ENCODE peak calls at places on chromosomes 7 and 10, in four cellular contexts. O, J, A and H are unnamed samples. For H3K36me3 and H3K4me1, the result is how much of the 10 kb centered on the place peaks cover.

GRCh38 chr10:5416981-5417380 is 4.6 kb downstream of the NET1 start:
- DNase-seq in J (no peak), O (no peak), A (no peak), H (no peak)

GRCh38 chr7:116211913-116212596 is 1.7 kb downstream of the TES start:
- DNase-seq in A (no peak), O (no peak), J (no peak), H (no peak)

GRCh38 chr10:60877066-60877776 is 66.8 kb downstream of the RHOBTB1 start:
- DNase-seq in O (no peak), J (no peak), A (no peak), H (no peak)

GRCh38 chr7:87083865-87084519 is 24.5 kb upstream of the ELAPOR2 start:
- DNase-seq in O (no peak), J (no peak), A (no peak), H (no peak)

GRCh38 chr10:120555436-120556163 is 98.6 kb downstream of the PLPP4 start:
- DNase-seq in J (no peak), A (no peak), O (no peak), H (no peak)

GRCh38 chr7:159154243-159154642 is 9.6 kb upstream of the VIPR2 start:
- DNase-seq in A (no peak), O (no peak), J (no peak), H (no peak)

GRCh38 chr10:59907918-59908807 is 1.8 kb upstream of the CCDC6 start:
- DNase-seq in O (peak), A (no peak), J (no peak), H (peak)

GRCh38 chr10:15278786-15279185 is 92.3 kb downstream of the FAM171A1 start:
- DNase-seq in A (no peak), O (no peak), J (no peak), H (no peak)

GRCh38 chr7:43328785-43329380 is 216.4 kb downstream of the HECW1 start:
- DNase-seq in O (no peak), A (no peak), J (no peak), H (no peak)

GRCh38 chr10:17232276-17232987 is 4.4 kb downstream of the VIM start:
- DNase-seq in O (no peak), A (no peak), J (no peak), H (no peak)

GRCh38 chr10:124643281-124644009 is 100.7 kb downstream of the FAM53B start:
- DNase-seq in O (no peak), A (peak), J (no peak), H (no peak)

GRCh38 chr10:124644281-124644680 is 99.9 kb downstream of the FAM53B start:
- DNase-seq in A (no peak), J (no peak), O (no peak), H (no peak)

GRCh38 chr10:124646483-124647352 is 97.5 kb downstream of the FAM53B start:
- DNase-seq in A (peak), J (peak), O (no peak), H (peak)

GRCh38 chr10:124645496-124646095 is 98.6 kb downstream of the FAM53B start:
- DNase-seq in O (no peak), A (peak), J (no peak), H (no peak)

DNA sequence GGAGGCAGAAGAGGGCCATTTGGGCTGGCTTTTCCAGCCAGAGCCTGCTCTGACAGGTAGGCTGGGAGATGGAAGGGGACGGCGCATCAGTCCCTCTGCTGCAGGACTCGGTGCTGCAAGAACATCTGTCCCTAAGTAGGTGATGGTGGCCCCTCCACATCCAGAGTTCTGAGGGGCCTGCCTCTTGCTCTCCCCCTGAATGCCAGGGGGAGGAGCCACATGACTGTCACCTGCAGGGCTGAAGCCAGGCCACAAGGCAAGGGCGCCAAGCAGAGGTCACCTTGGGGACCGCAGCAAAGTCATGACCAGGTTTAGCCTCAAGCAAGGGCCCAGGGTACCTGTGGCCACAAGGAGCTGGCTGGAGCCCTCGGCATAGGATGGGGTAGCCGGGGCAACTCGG is 99.4 kb downstream of the FAM53B start:
- DNase-seq in A (peak), J (no peak), O (no peak), H (no peak)
- H3K27ac ChIP-seq in A (peak), J (no peak), O (no peak), H (no peak)

DNA sequence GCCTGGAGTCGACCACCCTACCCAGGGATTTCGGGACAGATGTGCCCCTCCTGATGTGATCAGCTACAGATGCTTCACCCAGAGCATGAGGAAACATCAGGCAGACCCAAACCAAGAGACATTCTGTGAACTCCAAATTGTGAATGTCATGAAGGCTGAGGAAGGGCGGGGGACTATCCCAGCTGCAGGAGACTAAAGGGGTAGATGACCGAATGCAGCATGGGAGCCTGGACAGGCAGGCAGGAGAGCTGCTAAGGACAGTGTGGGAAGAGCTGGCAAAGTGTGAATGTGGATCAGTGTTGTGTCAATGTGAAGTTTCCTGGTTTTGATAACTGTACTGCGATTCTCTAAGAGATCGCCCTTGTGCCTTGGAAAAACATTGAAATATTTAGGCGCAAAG is 19.2 kb upstream of the DRGX start:
- DNase-seq in A (no peak), J (no peak), O (no peak), H (no peak)
- H3K36me3 ChIP-seq in A (under half), J (under half), O (under half), H (under half)

GRCh38 chr7:2843191-2843685 is 870 bp downstream of the GNA12 start:
- DNase-seq in O (no peak), A (no peak), J (no peak), H (no peak)

GRCh38 chr7:2838873-2839578 is 5.1 kb downstream of the GNA12 start:
- DNase-seq in O (no peak), J (no peak), A (no peak), H (no peak)

GRCh38 chr7:2838451-2838850 is 5.7 kb downstream of the GNA12 start:
- DNase-seq in A (no peak), O (no peak), J (no peak), H (no peak)

GRCh38 chr7:2841907-2842306 is 2.2 kb downstream of the GNA12 start:
- DNase-seq in J (no peak), O (no peak), A (no peak), H (no peak)

GRCh38 chr7:2840458-2840857 is 3.6 kb downstream of the GNA12 start:
- DNase-seq in O (no peak), A (no peak), J (no peak), H (no peak)
- H3K4me1 ChIP-seq in O (under half), A (under half), J (half or more), H (under half)

GRCh38 chr10:75023074-75023473 is 88.4 kb upstream of the SAMD8 start:
- DNase-seq in O (no peak), A (no peak), J (no peak), H (no peak)

GRCh38 chr10:75018873-75019272 is 92.6 kb upstream of the SAMD8 start:
- DNase-seq in J (no peak), A (no peak), O (no peak), H (no peak)

GRCh38 chr10:75020168-75020567 is 91.3 kb upstream of the SAMD8 start:
- DNase-seq in O (no peak), A (no peak), J (no peak), H (no peak)

GRCh38 chr10:75019360-75019759 is 92.1 kb upstream of the SAMD8 start:
- DNase-seq in A (no peak), O (no peak), J (no peak), H (no peak)

GRCh38 chr10:75021851-75022250 is 89.6 kb upstream of the SAMD8 start:
- DNase-seq in O (no peak), J (peak), A (no peak), H (no peak)
- H3K27ac ChIP-seq in O (no peak), J (peak), A (no peak), H (no peak)

GRCh38 chr7:129014501-129015101 is 40.3 kb downstream of the TNPO3 start:
- DNase-seq in O (no peak), A (no peak), J (no peak), H (no peak)

GRCh38 chr7:129013048-129013721 is 41.7 kb downstream of the TNPO3 start:
- DNase-seq in A (no peak), J (no peak), O (no peak), H (no peak)

GRCh38 chr7:129009437-129009836 is 45.5 kb downstream of the TNPO3 start:
- DNase-seq in O (no peak), A (no peak), J (no peak), H (no peak)

GRCh38 chr7:129010075-129010474 is 44.8 kb downstream of the TNPO3 start:
- DNase-seq in O (no peak), A (no peak), J (no peak), H (no peak)

DNA sequence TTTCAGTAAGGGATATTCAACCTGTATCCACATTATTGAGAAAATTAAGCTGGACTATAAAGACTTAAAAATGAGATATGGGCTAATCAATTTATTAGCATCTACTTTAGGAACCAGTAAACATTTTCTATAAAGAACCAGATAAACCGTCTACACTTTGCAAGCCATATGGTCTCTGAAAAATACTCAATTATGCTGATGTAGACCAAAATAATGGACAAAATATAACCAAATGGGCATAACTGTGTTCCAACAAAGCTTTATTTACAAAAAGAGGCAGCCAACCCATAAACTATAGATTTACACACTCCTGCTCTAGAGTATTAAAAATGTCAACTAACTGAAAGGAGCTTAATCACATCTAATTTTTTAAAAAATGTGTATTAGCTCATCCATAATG is 42.3 kb downstream of the TNPO3 start:
- DNase-seq in O (no peak), J (no peak), A (no peak), H (no peak)
- H3K36me3 ChIP-seq in O (under half), J (under half), A (half or more), H (under half)

GRCh38 chr7:114930829-114931655 is 9.1 kb downstream of the MDFIC start:
- DNase-seq in J (no peak), O (no peak), A (no peak), H (no peak)
- H3K4me1 ChIP-seq in J (under half), O (under half), A (under half), H (under half)